ENCODE peak calls at places on chromosomes 3 and 15, in seven cellular contexts. V is iPS DF 6.9; H is CD4-positive, alpha-beta memory T cell; L is kidney; P is tibial nerve; Q is suprapubic skin; O is ovary. R is an unnamed sample.

GRCh38 chr3:43615133-43615532 is 6.7 kb downstream of the ANO10 start:
- DNase-seq in H (no peak), P (no peak), V (no peak), O (no peak), L (no peak), Q (no peak), R (no peak)

GRCh38 chr3:186825294-186825821 is 17.2 kb upstream of the ADIPOQ start:
- DNase-seq in H (no peak), L (peak), P (no peak), O (no peak), Q (no peak), V (no peak), R (peak)

GRCh38 chr3:139394116-139394515 is 4.7 kb upstream of the COPB2 start:
- DNase-seq in L (no peak), O (no peak), H (no peak), Q (no peak), P (no peak), V (no peak), R (peak)

GRCh38 chr3:155640098-155640497 is 104.8 kb downstream of the PLCH1 start:
- DNase-seq in H (no peak), L (no peak), P (no peak), Q (no peak), V (no peak), O (no peak), R (no peak)

GRCh38 chr15:27550635-27551034 is 548.5 kb downstream of the OCA2 start:
- DNase-seq in H (no peak), P (no peak), L (no peak), O (no peak), Q (no peak), V (no peak), R (no peak)

GRCh38 chr3:143135150-143135549 is 15.6 kb downstream of the CHST2 start:
- DNase-seq in L (no peak), H (no peak), O (no peak), P (no peak), Q (no peak), V (no peak), R (no peak)

GRCh38 chr15:74322558-74323180 is 44.8 kb downstream of the CYP11A1 start:
- DNase-seq in L (peak), Q (no peak), P (peak), O (peak), H (peak), V (no peak), R (peak)

GRCh38 chr3:51983578-51984268 is 388 bp downstream of the ACY1 start:
- DNase-seq in P (no peak), V (no peak), Q (no peak), L (no peak), H (no peak), O (no peak), R (no peak)

GRCh38 chr3:68239542-68239941 is 585.1 kb upstream of the SUCLG2 start:
- DNase-seq in Q (no peak), V (no peak), L (no peak), O (no peak), H (no peak), P (no peak), R (no peak)

GRCh38 chr3:63724987-63725386 is 72.5 kb downstream of the SNTN start:
- DNase-seq in L (no peak), P (no peak), H (no peak), V (peak), O (no peak), Q (no peak), R (no peak)

GRCh38 chr3:65479967-65480366 is 558.8 kb downstream of the MAGI1 start:
- DNase-seq in O (no peak), Q (no peak), L (no peak), V (no peak), H (no peak), P (no peak), R (peak)

GRCh38 chr3:182725372-182726251 is 67.7 kb upstream of the ATP11B start:
- DNase-seq in L (no peak), H (no peak), O (no peak), P (no peak), Q (no peak), V (no peak), R (peak)

GRCh38 chr15:85589873-85590272 is 204.9 kb downstream of the KLHL25 start:
- DNase-seq in V (no peak), L (no peak), Q (no peak), P (no peak), O (no peak), H (no peak), R (peak)

GRCh38 chr3:184085389-184085852 is 11.4 kb upstream of the HTR3E start:
- DNase-seq in O (no peak), Q (no peak), L (no peak), P (no peak), V (no peak), H (no peak), R (no peak)

GRCh38 chr3:10279384-10280176 is 13.2 kb downstream of the GHRL start:
- DNase-seq in H (no peak), L (no peak), O (no peak), Q (no peak), P (no peak), V (no peak), R (no peak)

GRCh38 chr15:71186971-71187960 is 72.0 kb downstream of the THSD4 start:
- DNase-seq in H (no peak), P (no peak), V (no peak), O (no peak), L (no peak), Q (no peak), R (no peak)

GRCh38 chr3:172167892-172168648 is 128.7 kb downstream of the FNDC3B start:
- DNase-seq in O (no peak), Q (no peak), V (no peak), H (no peak), L (no peak), P (no peak), R (no peak)

GRCh38 chr3:24550588-24550987 is 55.9 kb upstream of the THRB start:
- DNase-seq in L (no peak), H (no peak), Q (no peak), P (no peak), O (no peak), V (no peak), R (no peak)

GRCh38 chr3:24145981-24146822 is 201.1 kb downstream of the NR1D2 start:
- DNase-seq in L (no peak), O (no peak), V (no peak), H (no peak), P (no peak), Q (no peak), R (no peak)

GRCh38 chr3:157110761-157111238 is 49.1 kb downstream of the CCNL1 start:
- DNase-seq in L (no peak), O (no peak), V (no peak), Q (no peak), H (no peak), P (no peak), R (peak)

GRCh38 chr15:39946862-39947261 is 12.9 kb downstream of the EIF2AK4 start:
- DNase-seq in L (no peak), O (no peak), Q (no peak), H (no peak), P (no peak), V (no peak), R (no peak)

GRCh38 chr3:14077310-14077709 is 47.4 kb downstream of the CHCHD4 start:
- DNase-seq in L (no peak), Q (no peak), P (no peak), O (no peak), V (no peak), H (no peak), R (no peak)

GRCh38 chr3:184372296-184372821 is 5.6 kb downstream of the THPO start:
- DNase-seq in P (no peak), Q (no peak), H (no peak), L (no peak), V (no peak), O (no peak), R (no peak)

GRCh38 chr3:20990896-20991295 is 760.1 kb downstream of the ZNF385D start:
- DNase-seq in O (no peak), L (no peak), V (no peak), H (no peak), P (no peak), Q (no peak), R (no peak)

GRCh38 chr3:60303160-60303559 is 948.1 kb downstream of the FHIT start:
- DNase-seq in V (no peak), P (no peak), H (no peak), Q (no peak), L (no peak), O (no peak), R (peak)

GRCh38 chr15:31383150-31383549 is 56.5 kb downstream of the KLF13 start:
- DNase-seq in L (no peak), P (no peak), H (no peak), Q (no peak), O (no peak), V (no peak), R (no peak)

GRCh38 chr15:60407406-60407805 is 9.6 kb upstream of the ANXA2 start:
- DNase-seq in P (no peak), L (no peak), Q (no peak), V (no peak), H (no peak), O (no peak), R (no peak)

GRCh38 chr15:70752142-70752754 is 11.1 kb downstream of the UACA start:
- DNase-seq in Q (no peak), P (peak), O (no peak), L (no peak), H (peak), V (no peak), R (no peak)

GRCh38 chr3:183895296-183895695 is 10.6 kb upstream of the PARL start:
- DNase-seq in V (no peak), O (peak), P (peak), H (peak), Q (no peak), L (no peak), R (peak)

GRCh38 chr15:101439285-101439919 is 50.1 kb downstream of the PCSK6 start:
- DNase-seq in V (no peak), O (no peak), H (no peak), Q (no peak), P (peak), L (peak), R (no peak)

GRCh38 chr15:90315276-90315982 is 36.7 kb upstream of the ZNF774 start:
- DNase-seq in Q (peak), L (peak), O (peak), H (no peak), P (peak), V (no peak), R (peak)

GRCh38 chr15:38354321-38354929 is 99.5 kb upstream of the FAM98B start:
- DNase-seq in L (no peak), V (peak), P (peak), O (peak), H (peak), Q (no peak), R (peak)

GRCh38 chr3:183688869-183689268 is 8.7 kb upstream of the YEATS2 start:
- DNase-seq in O (no peak), V (no peak), H (no peak), Q (no peak), P (no peak), L (no peak), R (no peak)

GRCh38 chr15:74776851-74777768 is 4.8 kb upstream of the CSK start:
- DNase-seq in H (peak), O (no peak), L (no peak), Q (no peak), P (no peak), V (no peak), R (peak)

GRCh38 chr3:104628185-104628789 is 738.4 kb upstream of the ALCAM start:
- DNase-seq in O (no peak), Q (no peak), V (no peak), H (peak), P (no peak), L (no peak), R (peak)

GRCh38 chr15:37783290-37783689 is 151.2 kb upstream of the TMCO5A start:
- DNase-seq in O (no peak), V (no peak), H (no peak), P (no peak), L (no peak), Q (no peak), R (peak)

GRCh38 chr3:142642956-142643355 is 46.8 kb downstream of the PLS1 start:
- DNase-seq in L (no peak), H (no peak), P (no peak), O (no peak), V (no peak), Q (no peak), R (no peak)

GRCh38 chr3:72892081-72892763 is 4.4 kb downstream of the GXYLT2 start:
- DNase-seq in L (no peak), P (peak), Q (no peak), H (no peak), V (no peak), O (peak), R (no peak)

GRCh38 chr3:131856171-131856570 is 178.6 kb downstream of the CPNE4 start:
- DNase-seq in L (no peak), Q (no peak), V (no peak), P (no peak), O (no peak), H (no peak), R (no peak)

DNA sequence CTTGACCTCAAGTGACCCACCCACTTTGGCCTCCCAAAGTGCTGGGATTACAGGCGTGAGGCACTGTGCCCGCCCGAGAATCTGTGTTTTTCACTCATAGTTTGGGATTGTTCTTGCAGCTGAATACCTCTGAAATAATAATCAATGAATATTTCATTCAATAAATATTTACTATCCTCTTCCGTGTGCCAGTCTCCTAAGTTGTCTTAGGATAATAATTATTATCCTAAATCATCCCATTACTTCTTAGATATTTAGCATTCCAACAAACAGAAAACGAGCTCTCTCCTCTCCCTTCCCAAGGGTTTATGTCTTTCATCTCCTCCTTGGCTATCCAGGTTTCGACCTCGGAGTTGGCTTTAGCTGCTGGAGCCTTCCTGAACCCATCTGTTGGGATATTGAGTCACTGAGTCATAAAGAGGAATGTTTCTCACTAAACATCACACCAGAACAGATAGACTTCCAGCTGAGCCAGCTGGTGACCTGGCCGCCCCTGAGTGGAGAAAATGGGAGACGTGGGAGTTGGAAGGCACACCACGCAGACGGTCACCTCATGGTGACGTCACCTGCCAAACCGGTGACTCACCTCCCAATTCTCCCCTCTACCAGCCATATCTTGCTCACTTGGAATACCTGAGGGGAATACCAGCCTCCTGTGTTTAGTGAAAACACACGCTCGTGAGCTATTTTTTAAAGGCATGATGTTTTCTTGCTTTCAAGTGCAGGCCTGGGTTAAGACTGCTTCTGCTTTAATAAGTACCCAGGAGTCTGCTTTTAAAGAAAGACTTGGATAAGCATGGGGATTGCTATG is 43.9 kb downstream of the BHLHE40 start:
- DNase-seq in L (peak), P (no peak), H (no peak), Q (no peak), O (peak), V (peak), R (no peak)
- H3K4me3 ChIP-seq in L (no peak), P (no peak), H (no peak), Q (no peak), O (no peak), V (no peak), R (no peak)

GRCh38 chr3:99965077-99965476 is 147.4 kb downstream of the CMSS1 start:
- DNase-seq in V (no peak), L (no peak), Q (no peak), H (no peak), O (no peak), P (no peak), R (peak)
- H3K27ac ChIP-seq in V (no peak), L (no peak), Q (peak), H (no peak), O (no peak), P (no peak), R (no peak)

DNA sequence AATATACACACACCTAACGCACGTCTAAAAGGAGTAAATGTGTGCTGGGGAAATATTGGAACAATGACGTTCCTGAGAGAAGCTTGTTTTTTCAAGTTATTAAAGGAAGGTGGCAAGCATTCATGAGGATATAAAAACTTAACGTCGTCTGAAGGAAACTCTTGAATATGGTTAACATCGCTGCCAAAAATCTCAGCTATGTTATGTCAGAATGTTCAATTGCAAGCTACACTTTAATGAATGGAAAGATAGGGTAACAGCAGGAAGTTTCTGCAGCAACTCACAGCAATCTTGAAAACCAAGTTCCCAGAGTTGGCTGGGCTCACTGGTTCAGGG is 54.3 kb upstream of the MEF2A start:
- DNase-seq in V (no peak), O (no peak), H (no peak), Q (no peak), P (no peak), L (no peak), R (peak)
- H3K4me3 ChIP-seq in V (no peak), O (no peak), H (no peak), Q (no peak), P (no peak), L (no peak), R (no peak)

GRCh38 chr3:32310336-32310735 is 71.9 kb downstream of the CMTM8 start:
- DNase-seq in H (no peak), Q (no peak), L (no peak), P (no peak), O (no peak), V (no peak), R (no peak)
- H3K27ac ChIP-seq in H (no peak), Q (no peak), L (no peak), P (no peak), O (no peak), V (no peak), R (no peak)

GRCh38 chr3:32884532-32885031 is 66.8 kb downstream of the TRIM71 start:
- DNase-seq in O (no peak), Q (no peak), L (no peak), V (no peak), H (no peak), P (no peak), R (no peak)
- H3K4me3 ChIP-seq in O (no peak), Q (no peak), L (no peak), V (no peak), H (no peak), P (no peak), R (no peak)

GRCh38 chr15:76200641-76201105 is 110.6 kb downstream of the ETFA start:
- DNase-seq in Q (peak), V (no peak), P (no peak), O (no peak), H (no peak), L (no peak), R (no peak)
- H3K27ac ChIP-seq in Q (no peak), V (no peak), P (no peak), O (no peak), H (no peak), L (no peak), R (no peak)

GRCh38 chr3:195209083-195209835 is 61.7 kb downstream of the XXYLT1 start:
- DNase-seq in V (no peak), L (no peak), Q (no peak), H (no peak), P (no peak), O (peak), R (no peak)
- H3K4me3 ChIP-seq in V (no peak), L (no peak), Q (peak), H (no peak), P (peak), O (no peak), R (no peak)

GRCh38 chr3:22617372-22617771 is 585.8 kb upstream of the UBE2E2 start:
- DNase-seq in Q (no peak), V (no peak), P (no peak), H (no peak), L (no peak), O (no peak), R (no peak)
- H3K27ac ChIP-seq in Q (no peak), V (no peak), P (no peak), H (no peak), L (no peak), O (no peak), R (no peak)

GRCh38 chr3:66808891-66809578 is 189.1 kb upstream of the KBTBD8 start:
- DNase-seq in O (no peak), V (no peak), H (no peak), Q (no peak), L (no peak), P (no peak), R (no peak)

GRCh38 chr3:66809579-66809958 is 188.5 kb upstream of the KBTBD8 start:
- DNase-seq in L (no peak), Q (no peak), O (no peak), H (no peak), V (no peak), P (no peak), R (no peak)

GRCh38 chr3:66800941-66801545 is 197.1 kb upstream of the KBTBD8 start:
- DNase-seq in O (no peak), P (no peak), Q (no peak), H (no peak), V (no peak), L (no peak), R (no peak)

GRCh38 chr3:66803206-66803605 is 194.9 kb upstream of the KBTBD8 start:
- DNase-seq in P (no peak), H (no peak), Q (no peak), L (no peak), V (no peak), O (no peak), R (no peak)

GRCh38 chr3:66803706-66804496 is 194.2 kb upstream of the KBTBD8 start:
- DNase-seq in O (no peak), H (no peak), Q (no peak), L (no peak), V (no peak), P (no peak), R (no peak)
- H3K4me3 ChIP-seq in O (no peak), H (no peak), Q (no peak), L (no peak), V (no peak), P (no peak), R (no peak)

DNA sequence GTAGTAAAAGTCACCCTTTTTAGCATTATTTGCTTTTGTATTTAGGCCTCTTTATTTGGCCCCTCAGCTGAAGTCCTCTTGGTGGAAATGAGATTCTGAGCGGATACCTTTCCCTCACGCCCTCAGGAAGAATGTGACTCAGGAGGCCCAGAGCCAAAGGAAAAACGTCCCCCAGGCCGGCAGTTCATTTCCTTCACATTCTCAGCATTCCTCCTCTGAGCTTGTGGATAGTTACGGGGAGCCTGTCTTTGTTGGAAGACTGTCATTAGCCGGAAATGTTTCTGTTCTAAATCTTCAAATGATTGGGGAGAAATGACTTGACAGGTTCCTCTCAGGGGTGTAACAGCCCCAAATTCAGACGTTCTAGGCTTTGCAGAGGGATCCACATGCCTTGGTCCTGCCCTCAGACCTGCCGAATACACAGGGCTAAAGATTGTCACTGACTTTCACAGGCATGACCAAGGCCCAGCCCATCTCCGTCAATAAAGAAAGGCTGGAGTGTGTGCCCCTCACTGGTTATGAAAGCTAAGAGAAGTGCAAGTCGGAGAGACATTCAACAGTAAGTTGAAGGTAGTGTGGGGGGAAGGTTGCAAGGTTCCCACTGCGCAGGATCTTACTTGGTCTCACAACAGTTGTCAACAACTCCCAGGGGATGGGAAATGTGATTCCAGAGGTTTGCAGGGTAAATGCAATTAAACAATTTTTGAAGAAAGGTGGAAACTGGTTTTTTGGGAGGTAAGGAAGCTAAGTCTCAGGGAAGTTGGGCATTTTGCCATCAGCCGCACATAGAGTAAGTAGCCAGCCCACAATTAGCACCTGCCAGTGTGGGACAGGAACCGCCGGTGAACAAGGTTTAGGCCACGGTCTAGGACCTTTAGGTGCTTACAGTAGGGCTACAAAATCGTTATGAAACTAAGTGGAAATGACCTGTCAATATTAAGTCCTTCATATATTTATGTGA is 39.7 kb upstream of the MYZAP start:
- DNase-seq in O (no peak), V (no peak), P (no peak), L (peak), Q (no peak), H (no peak), R (peak)
- H3K27ac ChIP-seq in O (no peak), V (no peak), P (peak), L (peak), Q (peak), H (no peak), R (peak)

R was measured in cardiac muscle cell.